ENCODE peak calls at places on chromosome 12, in seven cellular contexts. One of them, this sample, is unnamed.

GRCh38 chr12:87365423-87365822 is 663.8 kb downstream of the C12orf50 start:
- DNase-seq in tibial artery: no peak
- DNase-seq in heart right ventricle: no peak
- DNase-seq in lower lobe of right lung: no peak
- DNase-seq in upper lobe of right lung: no peak
- DNase-seq in right cardiac atrium: no peak
- DNase-seq in CD8-positive, alpha-beta T cell: no peak
- DNase-seq in this sample: no peak

GRCh38 chr12:19894803-19895202 is 455.5 kb downstream of the AEBP2 start:
- DNase-seq in tibial artery: no peak
- DNase-seq in heart right ventricle: no peak
- DNase-seq in lower lobe of right lung: no peak
- DNase-seq in upper lobe of right lung: no peak
- DNase-seq in right cardiac atrium: no peak
- DNase-seq in CD8-positive, alpha-beta T cell: no peak
- DNase-seq in this sample: no peak

GRCh38 chr12:53506450-53506785 is 866 bp downstream of the NPFF start:
- DNase-seq in tibial artery: no peak
- DNase-seq in heart right ventricle: no peak
- DNase-seq in lower lobe of right lung: no peak
- DNase-seq in upper lobe of right lung: no peak
- DNase-seq in right cardiac atrium: no peak
- DNase-seq in CD8-positive, alpha-beta T cell: no peak
- DNase-seq in this sample: no peak

GRCh38 chr12:57610553-57611115 is 601 bp upstream of the ARHGEF25 start:
- DNase-seq in tibial artery: peak
- DNase-seq in heart right ventricle: peak
- DNase-seq in lower lobe of right lung: no peak
- DNase-seq in upper lobe of right lung: no peak
- DNase-seq in right cardiac atrium: peak
- DNase-seq in CD8-positive, alpha-beta T cell: no peak
- DNase-seq in this sample: no peak

GRCh38 chr12:26701604-26702215 is 131.3 kb downstream of the ITPR2 start:
- DNase-seq in tibial artery: no peak
- DNase-seq in heart right ventricle: no peak
- DNase-seq in lower lobe of right lung: no peak
- DNase-seq in upper lobe of right lung: no peak
- DNase-seq in right cardiac atrium: no peak
- DNase-seq in CD8-positive, alpha-beta T cell: no peak
- DNase-seq in this sample: no peak

GRCh38 chr12:57027011-57027804 is 10.9 kb upstream of the TAC3 start:
- DNase-seq in tibial artery: no peak
- DNase-seq in heart right ventricle: no peak
- DNase-seq in lower lobe of right lung: no peak
- DNase-seq in upper lobe of right lung: no peak
- DNase-seq in right cardiac atrium: no peak
- DNase-seq in CD8-positive, alpha-beta T cell: no peak
- DNase-seq in this sample: no peak

GRCh38 chr12:110599334-110599733 is 14.6 kb upstream of the TCTN1 start:
- DNase-seq in tibial artery: no peak
- DNase-seq in heart right ventricle: no peak
- DNase-seq in lower lobe of right lung: no peak
- DNase-seq in upper lobe of right lung: no peak
- DNase-seq in right cardiac atrium: no peak
- DNase-seq in CD8-positive, alpha-beta T cell: no peak
- DNase-seq in this sample: no peak

GRCh38 chr12:56071648-56072047 is 8.3 kb upstream of the ERBB3 start:
- DNase-seq in tibial artery: no peak
- DNase-seq in heart right ventricle: no peak
- DNase-seq in lower lobe of right lung: no peak
- DNase-seq in upper lobe of right lung: no peak
- DNase-seq in right cardiac atrium: no peak
- DNase-seq in CD8-positive, alpha-beta T cell: no peak
- DNase-seq in this sample: no peak

GRCh38 chr12:79360269-79360668 is 330.5 kb downstream of the PAWR start:
- DNase-seq in tibial artery: no peak
- DNase-seq in heart right ventricle: no peak
- DNase-seq in lower lobe of right lung: no peak
- DNase-seq in upper lobe of right lung: no peak
- DNase-seq in right cardiac atrium: no peak
- DNase-seq in CD8-positive, alpha-beta T cell: no peak
- DNase-seq in this sample: no peak

GRCh38 chr12:20492251-20492728 is 124.0 kb downstream of the PDE3A start:
- DNase-seq in tibial artery: no peak
- DNase-seq in heart right ventricle: no peak
- DNase-seq in lower lobe of right lung: no peak
- DNase-seq in upper lobe of right lung: no peak
- DNase-seq in right cardiac atrium: peak
- DNase-seq in CD8-positive, alpha-beta T cell: no peak
- DNase-seq in this sample: no peak

GRCh38 chr12:96314723-96315122 is 85.5 kb downstream of the CDK17 start:
- DNase-seq in tibial artery: no peak
- DNase-seq in heart right ventricle: no peak
- DNase-seq in lower lobe of right lung: no peak
- DNase-seq in upper lobe of right lung: no peak
- DNase-seq in right cardiac atrium: no peak
- DNase-seq in CD8-positive, alpha-beta T cell: no peak
- DNase-seq in this sample: no peak

GRCh38 chr12:128025856-128026255 is 241.1 kb upstream of the TMEM132C start:
- DNase-seq in tibial artery: no peak
- DNase-seq in heart right ventricle: no peak
- DNase-seq in lower lobe of right lung: no peak
- DNase-seq in upper lobe of right lung: no peak
- DNase-seq in right cardiac atrium: no peak
- DNase-seq in CD8-positive, alpha-beta T cell: no peak
- DNase-seq in this sample: no peak

GRCh38 chr12:108457006-108457733 is 57.9 kb upstream of the FICD start:
- DNase-seq in tibial artery: no peak
- DNase-seq in heart right ventricle: no peak
- DNase-seq in lower lobe of right lung: no peak
- DNase-seq in upper lobe of right lung: no peak
- DNase-seq in right cardiac atrium: no peak
- DNase-seq in CD8-positive, alpha-beta T cell: no peak
- DNase-seq in this sample: no peak

GRCh38 chr12:52496590-52497071 is 3.6 kb upstream of the KRT6A start:
- DNase-seq in tibial artery: no peak
- DNase-seq in heart right ventricle: no peak
- DNase-seq in lower lobe of right lung: no peak
- DNase-seq in upper lobe of right lung: no peak
- DNase-seq in right cardiac atrium: no peak
- DNase-seq in CD8-positive, alpha-beta T cell: no peak
- DNase-seq in this sample: no peak

GRCh38 chr12:85275359-85275758 is 4.7 kb upstream of the ALX1 start:
- DNase-seq in tibial artery: no peak
- DNase-seq in heart right ventricle: no peak
- DNase-seq in lower lobe of right lung: no peak
- DNase-seq in upper lobe of right lung: no peak
- DNase-seq in right cardiac atrium: no peak
- DNase-seq in CD8-positive, alpha-beta T cell: no peak
- DNase-seq in this sample: no peak

GRCh38 chr12:10726945-10727344 is 3.8 kb upstream of the YBX3 start:
- DNase-seq in tibial artery: no peak
- DNase-seq in heart right ventricle: no peak
- DNase-seq in lower lobe of right lung: no peak
- DNase-seq in upper lobe of right lung: no peak
- DNase-seq in right cardiac atrium: no peak
- DNase-seq in CD8-positive, alpha-beta T cell: no peak
- DNase-seq in this sample: no peak

GRCh38 chr12:83140135-83140534 is 453.4 kb downstream of the TMTC2 start:
- DNase-seq in tibial artery: no peak
- DNase-seq in heart right ventricle: no peak
- DNase-seq in lower lobe of right lung: no peak
- DNase-seq in upper lobe of right lung: no peak
- DNase-seq in right cardiac atrium: peak
- DNase-seq in CD8-positive, alpha-beta T cell: no peak
- DNase-seq in this sample: no peak

GRCh38 chr12:105522166-105522825 is 191.8 kb downstream of the C12orf75 start:
- DNase-seq in tibial artery: no peak
- DNase-seq in heart right ventricle: no peak
- DNase-seq in lower lobe of right lung: no peak
- DNase-seq in upper lobe of right lung: no peak
- DNase-seq in right cardiac atrium: no peak
- DNase-seq in CD8-positive, alpha-beta T cell: no peak
- DNase-seq in this sample: no peak

GRCh38 chr12:108180255-108181094 is 51.4 kb downstream of the WSCD2 start:
- DNase-seq in tibial artery: no peak
- DNase-seq in heart right ventricle: no peak
- DNase-seq in lower lobe of right lung: no peak
- DNase-seq in upper lobe of right lung: no peak
- DNase-seq in right cardiac atrium: no peak
- DNase-seq in CD8-positive, alpha-beta T cell: no peak
- DNase-seq in this sample: no peak

GRCh38 chr12:122491991-122492390 is 8.7 kb downstream of the ZCCHC8 start:
- DNase-seq in tibial artery: no peak
- DNase-seq in heart right ventricle: no peak
- DNase-seq in lower lobe of right lung: no peak
- DNase-seq in upper lobe of right lung: no peak
- DNase-seq in right cardiac atrium: no peak
- DNase-seq in CD8-positive, alpha-beta T cell: no peak
- DNase-seq in this sample: no peak

GRCh38 chr12:109590566-109590965 is 17.0 kb downstream of the MVK start:
- DNase-seq in tibial artery: no peak
- DNase-seq in heart right ventricle: no peak
- DNase-seq in lower lobe of right lung: no peak
- DNase-seq in upper lobe of right lung: no peak
- DNase-seq in right cardiac atrium: no peak
- DNase-seq in CD8-positive, alpha-beta T cell: no peak
- DNase-seq in this sample: no peak

GRCh38 chr12:108399514-108399913 is 60.4 kb upstream of the CMKLR1 start:
- DNase-seq in tibial artery: no peak
- DNase-seq in heart right ventricle: peak
- DNase-seq in lower lobe of right lung: no peak
- DNase-seq in upper lobe of right lung: no peak
- DNase-seq in right cardiac atrium: peak
- DNase-seq in CD8-positive, alpha-beta T cell: no peak
- DNase-seq in this sample: no peak

GRCh38 chr12:109995366-109995702 is 834 bp downstream of the GIT2 start:
- DNase-seq in tibial artery: no peak
- DNase-seq in heart right ventricle: no peak
- DNase-seq in lower lobe of right lung: no peak
- DNase-seq in upper lobe of right lung: no peak
- DNase-seq in right cardiac atrium: no peak
- DNase-seq in CD8-positive, alpha-beta T cell: no peak
- DNase-seq in this sample: no peak

GRCh38 chr12:22042981-22043669 is 2.9 kb upstream of the CMAS start:
- DNase-seq in tibial artery: no peak
- DNase-seq in heart right ventricle: no peak
- DNase-seq in lower lobe of right lung: no peak
- DNase-seq in upper lobe of right lung: no peak
- DNase-seq in right cardiac atrium: no peak
- DNase-seq in CD8-positive, alpha-beta T cell: no peak
- DNase-seq in this sample: peak

GRCh38 chr12:118549506-118550109 is 173.3 kb downstream of the SUDS3 start:
- DNase-seq in tibial artery: no peak
- DNase-seq in heart right ventricle: no peak
- DNase-seq in lower lobe of right lung: no peak
- DNase-seq in upper lobe of right lung: no peak
- DNase-seq in right cardiac atrium: no peak
- DNase-seq in CD8-positive, alpha-beta T cell: no peak
- DNase-seq in this sample: no peak

GRCh38 chr12:6052940-6053329 is 71.5 kb downstream of the VWF start:
- DNase-seq in tibial artery: no peak
- DNase-seq in heart right ventricle: no peak
- DNase-seq in lower lobe of right lung: no peak
- DNase-seq in upper lobe of right lung: no peak
- DNase-seq in right cardiac atrium: no peak
- DNase-seq in CD8-positive, alpha-beta T cell: no peak
- DNase-seq in this sample: no peak

GRCh38 chr12:90080616-90081015 is 372.0 kb upstream of the ATP2B1 start:
- DNase-seq in tibial artery: no peak
- DNase-seq in heart right ventricle: no peak
- DNase-seq in lower lobe of right lung: no peak
- DNase-seq in upper lobe of right lung: no peak
- DNase-seq in right cardiac atrium: no peak
- DNase-seq in CD8-positive, alpha-beta T cell: no peak
- DNase-seq in this sample: no peak
- H3K27ac ChIP-seq in tibial artery: no peak
- H3K27ac ChIP-seq in heart right ventricle: no peak
- H3K27ac ChIP-seq in lower lobe of right lung: no peak
- H3K27ac ChIP-seq in upper lobe of right lung: no peak
- H3K27ac ChIP-seq in right cardiac atrium: no peak
- H3K27ac ChIP-seq in CD8-positive, alpha-beta T cell: no peak
- H3K27ac ChIP-seq in this sample: no peak

GRCh38 chr12:48351022-48351708 is 446 bp upstream of the ZNF641 start:
- DNase-seq in tibial artery: peak
- DNase-seq in heart right ventricle: no peak
- DNase-seq in lower lobe of right lung: peak
- DNase-seq in upper lobe of right lung: no peak
- DNase-seq in right cardiac atrium: no peak
- DNase-seq in CD8-positive, alpha-beta T cell: no peak
- DNase-seq in this sample: peak
- H3K4me3 ChIP-seq in tibial artery: peak
- H3K4me3 ChIP-seq in heart right ventricle: peak
- H3K4me3 ChIP-seq in lower lobe of right lung: peak
- H3K4me3 ChIP-seq in upper lobe of right lung: peak
- H3K4me3 ChIP-seq in right cardiac atrium: peak
- H3K4me3 ChIP-seq in CD8-positive, alpha-beta T cell: peak
- H3K4me3 ChIP-seq in this sample: peak

DNA sequence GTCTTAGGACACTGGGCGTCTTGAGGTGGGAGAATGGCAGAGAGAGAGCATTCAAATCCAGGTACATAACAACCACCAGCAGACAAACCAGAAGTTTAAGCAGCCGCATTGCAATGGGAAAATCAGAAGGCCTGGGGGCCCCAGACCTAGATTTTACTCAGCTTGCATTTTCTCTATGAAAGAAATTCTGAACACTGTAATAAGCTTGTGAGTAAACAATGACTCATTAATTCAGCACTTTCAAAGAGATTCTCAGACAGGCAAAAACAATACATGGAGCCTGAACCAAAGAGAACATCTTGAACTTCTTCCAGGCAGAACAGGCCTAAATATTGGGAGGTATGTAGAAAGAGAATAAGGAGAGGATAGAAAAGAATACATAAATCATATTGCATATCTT is 69.8 kb upstream of the IFNG-AS1 start:
- DNase-seq in tibial artery: no peak
- DNase-seq in heart right ventricle: no peak
- DNase-seq in lower lobe of right lung: no peak
- DNase-seq in upper lobe of right lung: no peak
- DNase-seq in right cardiac atrium: no peak
- DNase-seq in CD8-positive, alpha-beta T cell: no peak
- DNase-seq in this sample: no peak
- H3K27ac ChIP-seq in tibial artery: no peak
- H3K27ac ChIP-seq in heart right ventricle: no peak
- H3K27ac ChIP-seq in lower lobe of right lung: no peak
- H3K27ac ChIP-seq in upper lobe of right lung: no peak
- H3K27ac ChIP-seq in right cardiac atrium: no peak
- H3K27ac ChIP-seq in CD8-positive, alpha-beta T cell: no peak
- H3K27ac ChIP-seq in this sample: no peak

GRCh38 chr12:48881652-48882324 is 16.1 kb upstream of the RND1 start:
- DNase-seq in tibial artery: no peak
- DNase-seq in heart right ventricle: no peak
- DNase-seq in lower lobe of right lung: no peak
- DNase-seq in upper lobe of right lung: no peak
- DNase-seq in right cardiac atrium: no peak
- DNase-seq in CD8-positive, alpha-beta T cell: no peak
- DNase-seq in this sample: no peak
- H3K4me3 ChIP-seq in tibial artery: peak
- H3K4me3 ChIP-seq in heart right ventricle: no peak
- H3K4me3 ChIP-seq in lower lobe of right lung: peak
- H3K4me3 ChIP-seq in upper lobe of right lung: peak
- H3K4me3 ChIP-seq in right cardiac atrium: no peak
- H3K4me3 ChIP-seq in CD8-positive, alpha-beta T cell: no peak
- H3K4me3 ChIP-seq in this sample: peak

GRCh38 chr12:50200507-50201273 is 33.5 kb upstream of the CERS5 start:
- DNase-seq in tibial artery: no peak
- DNase-seq in heart right ventricle: no peak
- DNase-seq in lower lobe of right lung: no peak
- DNase-seq in upper lobe of right lung: no peak
- DNase-seq in right cardiac atrium: no peak
- DNase-seq in CD8-positive, alpha-beta T cell: no peak
- DNase-seq in this sample: no peak
- H3K27ac ChIP-seq in tibial artery: no peak
- H3K27ac ChIP-seq in heart right ventricle: no peak
- H3K27ac ChIP-seq in lower lobe of right lung: no peak
- H3K27ac ChIP-seq in upper lobe of right lung: no peak
- H3K27ac ChIP-seq in right cardiac atrium: no peak
- H3K27ac ChIP-seq in CD8-positive, alpha-beta T cell: no peak
- H3K27ac ChIP-seq in this sample: no peak

This sample was measured in AG04450.